ENCODE peak calls at places on chromosomes 4 and X, in ten cellular contexts. B, C, O, S, A, E, F, P, H and W are unnamed samples.

GRCh38 chrX:141467442-141467841 is 117.1 kb downstream of the SPANXA1 start:
- DNase-seq in O (no peak), B (no peak), F (no peak), C (no peak), H (peak), E (no peak), A (no peak), P (no peak), S (peak), W (no peak)

GRCh38 chr4:184293552-184293951 is 75.9 kb upstream of the ENPP6 start:
- DNase-seq in F (no peak), O (no peak), P (no peak), E (no peak), B (no peak), H (no peak), A (no peak), S (no peak), C (no peak), W (no peak)

GRCh38 chr4:128468485-128468989 is 180.9 kb upstream of the PGRMC2 start:
- DNase-seq in H (peak), O (no peak), C (no peak), A (no peak), F (no peak), B (no peak), S (peak), E (peak), P (peak), W (peak)

GRCh38 chr4:77819409-77819835 is 254 bp upstream of the CNOT6L start:
- DNase-seq in A (peak), H (no peak), E (no peak), C (no peak), P (peak), S (peak), B (no peak), F (no peak), O (peak), W (peak)

GRCh38 chr4:27861802-27862201 is 1001.2 kb downstream of the STIM2 start:
- DNase-seq in B (no peak), C (no peak), O (no peak), A (no peak), H (no peak), F (no peak), E (no peak), P (peak), S (no peak), W (peak)

GRCh38 chr4:12926189-12927066 is 557.7 kb downstream of the RAB28 start:
- DNase-seq in H (no peak), A (no peak), S (no peak), B (no peak), E (no peak), F (no peak), O (no peak), C (no peak), P (no peak), W (no peak)

GRCh38 chr4:112550728-112551127 is 34.7 kb upstream of the NEUROG2 start:
- DNase-seq in O (no peak), H (no peak), B (no peak), E (no peak), P (peak), A (no peak), S (no peak), C (no peak), F (no peak), W (peak)

GRCh38 chrX:71917621-71918341 is 7.1 kb downstream of the NHSL2 start:
- DNase-seq in F (no peak), A (no peak), O (no peak), H (no peak), B (no peak), P (peak), S (no peak), C (no peak), E (no peak), W (peak)

GRCh38 chrX:138853936-138854335 is 142.4 kb upstream of the FGF13 start:
- DNase-seq in E (no peak), H (no peak), F (no peak), O (no peak), A (no peak), P (no peak), C (no peak), S (no peak), B (no peak), W (peak)

GRCh38 chr4:141016117-141016798 is 117.0 kb downstream of the RNF150 start:
- DNase-seq in S (no peak), P (no peak), H (no peak), E (no peak), O (no peak), B (no peak), F (no peak), A (no peak), C (no peak), W (no peak)